ENCODE peak calls at places on chromosomes 6 and 20, in five cellular contexts. One of them, this sample, is unnamed.

GRCh38 chr20:58141496-58141895 is 87.0 kb downstream of the ANKRD60 start:
- DNase-seq in cardiac muscle cell: no peak
- DNase-seq in IMR-90: no peak
- DNase-seq in mucosa of descending colon: no peak
- DNase-seq in psoas muscle: no peak
- DNase-seq in this sample: no peak

GRCh38 chr6:9539231-9539755 is 875.6 kb downstream of the TFAP2A start:
- DNase-seq in cardiac muscle cell: no peak
- DNase-seq in IMR-90: no peak
- DNase-seq in mucosa of descending colon: no peak
- DNase-seq in psoas muscle: no peak
- DNase-seq in this sample: no peak

GRCh38 chr6:150967381-150967780 is 101.9 kb downstream of the MTHFD1L start:
- DNase-seq in cardiac muscle cell: no peak
- DNase-seq in IMR-90: no peak
- DNase-seq in mucosa of descending colon: no peak
- DNase-seq in psoas muscle: no peak
- DNase-seq in this sample: no peak

GRCh38 chr6:31401403-31401802 is 2.0 kb upstream of the MICA start:
- DNase-seq in cardiac muscle cell: no peak
- DNase-seq in IMR-90: peak; percentile 81
- DNase-seq in mucosa of descending colon: no peak
- DNase-seq in psoas muscle: peak; percentile 57
- DNase-seq in this sample: peak; percentile 89

GRCh38 chr6:7004581-7005297 is 103.0 kb upstream of the RREB1 start:
- DNase-seq in cardiac muscle cell: no peak
- DNase-seq in IMR-90: no peak
- DNase-seq in mucosa of descending colon: no peak
- DNase-seq in psoas muscle: no peak
- DNase-seq in this sample: no peak

GRCh38 chr6:156396068-156396771 is 381.0 kb upstream of the ARID1B start:
- DNase-seq in cardiac muscle cell: no peak
- DNase-seq in IMR-90: no peak
- DNase-seq in mucosa of descending colon: no peak
- DNase-seq in psoas muscle: no peak
- DNase-seq in this sample: no peak

GRCh38 chr6:107491059-107491609 is 1.2 kb downstream of the SOBP start:
- DNase-seq in cardiac muscle cell: peak; percentile 78
- DNase-seq in IMR-90: peak; percentile 20
- DNase-seq in mucosa of descending colon: peak; percentile 65
- DNase-seq in psoas muscle: peak; percentile 88
- DNase-seq in this sample: no peak

GRCh38 chr20:49052334-49052733 is 6.2 kb downstream of the CSE1L start:
- DNase-seq in cardiac muscle cell: no peak
- DNase-seq in IMR-90: peak; percentile 27
- DNase-seq in mucosa of descending colon: no peak
- DNase-seq in psoas muscle: no peak
- DNase-seq in this sample: no peak

GRCh38 chr6:154143753-154144152 is 104.7 kb downstream of the OPRM1 start:
- DNase-seq in cardiac muscle cell: no peak
- DNase-seq in IMR-90: no peak
- DNase-seq in mucosa of descending colon: no peak
- DNase-seq in psoas muscle: no peak
- DNase-seq in this sample: no peak

GRCh38 chr6:30325150-30325872 is 1.4 kb upstream of the TRIM39 start:
- DNase-seq in cardiac muscle cell: no peak
- DNase-seq in IMR-90: peak; percentile 49
- DNase-seq in mucosa of descending colon: no peak
- DNase-seq in psoas muscle: no peak
- DNase-seq in this sample: peak; percentile 56

GRCh38 chr6:170555305-170555704 is 1.1 kb downstream of the TBP start:
- DNase-seq in cardiac muscle cell: no peak
- DNase-seq in IMR-90: no peak
- DNase-seq in mucosa of descending colon: no peak
- DNase-seq in psoas muscle: no peak
- DNase-seq in this sample: no peak

GRCh38 chr6:10404799-10405524 is 9.9 kb downstream of the TFAP2A start:
- DNase-seq in cardiac muscle cell: no peak
- DNase-seq in IMR-90: no peak
- DNase-seq in mucosa of descending colon: no peak
- DNase-seq in psoas muscle: no peak
- DNase-seq in this sample: no peak

GRCh38 chr20:10427060-10427692 is 6.8 kb downstream of the MKKS start:
- DNase-seq in cardiac muscle cell: peak; percentile 66
- DNase-seq in IMR-90: peak; percentile 74
- DNase-seq in mucosa of descending colon: no peak
- DNase-seq in psoas muscle: peak; percentile 64
- DNase-seq in this sample: peak; percentile 42

GRCh38 chr6:13924146-13924948 is 405 bp upstream of the RNF182 start:
- DNase-seq in cardiac muscle cell: peak; percentile 78
- DNase-seq in IMR-90: peak; percentile 36
- DNase-seq in mucosa of descending colon: no peak
- DNase-seq in psoas muscle: peak; percentile 52
- DNase-seq in this sample: peak; percentile 44

GRCh38 chr6:167098825-167099225 is 24.1 kb upstream of the CCR6 start:
- DNase-seq in cardiac muscle cell: no peak
- DNase-seq in IMR-90: no peak
- DNase-seq in mucosa of descending colon: no peak
- DNase-seq in psoas muscle: no peak
- DNase-seq in this sample: no peak

GRCh38 chr20:36462440-36463211 is 78.7 kb upstream of the MYL9 start:
- DNase-seq in cardiac muscle cell: no peak
- DNase-seq in IMR-90: peak; percentile 60
- DNase-seq in mucosa of descending colon: peak; percentile 67
- DNase-seq in psoas muscle: peak; percentile 92
- DNase-seq in this sample: peak; percentile 32

GRCh38 chr20:58179432-58180099 is 48.9 kb downstream of the ANKRD60 start:
- DNase-seq in cardiac muscle cell: peak; percentile 67
- DNase-seq in IMR-90: no peak
- DNase-seq in mucosa of descending colon: no peak
- DNase-seq in psoas muscle: peak; percentile 71
- DNase-seq in this sample: no peak

GRCh38 chr6:114747995-114748625 is 405.3 kb upstream of the HS3ST5 start:
- DNase-seq in cardiac muscle cell: peak; percentile 71
- DNase-seq in IMR-90: peak; percentile 45
- DNase-seq in mucosa of descending colon: no peak
- DNase-seq in psoas muscle: no peak
- DNase-seq in this sample: peak; percentile 41

GRCh38 chr20:44071057-44071456 is 115.9 kb downstream of the JPH2 start:
- DNase-seq in cardiac muscle cell: no peak
- DNase-seq in IMR-90: no peak
- DNase-seq in mucosa of descending colon: no peak
- DNase-seq in psoas muscle: no peak
- DNase-seq in this sample: no peak

GRCh38 chr6:53796451-53796780 is 1.6 kb downstream of the LRRC1 start:
- DNase-seq in cardiac muscle cell: no peak
- DNase-seq in IMR-90: no peak
- DNase-seq in mucosa of descending colon: no peak
- DNase-seq in psoas muscle: no peak
- DNase-seq in this sample: no peak

GRCh38 chr6:97473979-97474378 is 191.0 kb upstream of the MMS22L start:
- DNase-seq in cardiac muscle cell: no peak
- DNase-seq in IMR-90: no peak
- DNase-seq in mucosa of descending colon: no peak
- DNase-seq in psoas muscle: no peak
- DNase-seq in this sample: no peak

GRCh38 chr6:17289491-17290106 is 8.4 kb downstream of the RBM24 start:
- DNase-seq in cardiac muscle cell: peak; percentile 95
- DNase-seq in IMR-90: peak; percentile 60
- DNase-seq in mucosa of descending colon: peak; percentile 50
- DNase-seq in psoas muscle: peak; percentile 92
- DNase-seq in this sample: no peak

GRCh38 chr6:84967389-84967788 is 203.0 kb upstream of the TBX18 start:
- DNase-seq in cardiac muscle cell: peak; percentile 31
- DNase-seq in IMR-90: peak; percentile 15
- DNase-seq in mucosa of descending colon: no peak
- DNase-seq in psoas muscle: no peak
- DNase-seq in this sample: peak; percentile 35

GRCh38 chr20:4812641-4813075 is 90.9 kb downstream of the PRND start:
- DNase-seq in cardiac muscle cell: no peak
- DNase-seq in IMR-90: no peak
- DNase-seq in mucosa of descending colon: peak; percentile 66
- DNase-seq in psoas muscle: no peak
- DNase-seq in this sample: no peak

GRCh38 chr6:166936079-166936787 is 20.1 kb downstream of the RNASET2 start:
- DNase-seq in cardiac muscle cell: no peak
- DNase-seq in IMR-90: no peak
- DNase-seq in mucosa of descending colon: no peak
- DNase-seq in psoas muscle: no peak
- DNase-seq in this sample: no peak

GRCh38 chr20:58169441-58169840 is 59.0 kb downstream of the ANKRD60 start:
- DNase-seq in cardiac muscle cell: no peak
- DNase-seq in IMR-90: peak; percentile 41
- DNase-seq in mucosa of descending colon: no peak
- DNase-seq in psoas muscle: no peak
- DNase-seq in this sample: peak; percentile 59

GRCh38 chr6:5706094-5707033 is 300.4 kb downstream of the NRN1 start:
- DNase-seq in cardiac muscle cell: no peak
- DNase-seq in IMR-90: no peak
- DNase-seq in mucosa of descending colon: no peak
- DNase-seq in psoas muscle: no peak
- DNase-seq in this sample: no peak

GRCh38 chr6:135488023-135488422 is 9.5 kb downstream of the AHI1 start:
- DNase-seq in cardiac muscle cell: no peak
- DNase-seq in IMR-90: peak; percentile 74
- DNase-seq in mucosa of descending colon: no peak
- DNase-seq in psoas muscle: no peak
- DNase-seq in this sample: peak; percentile 72

GRCh38 chr20:44279228-44279627 is 31.8 kb downstream of the FITM2 start:
- DNase-seq in cardiac muscle cell: no peak
- DNase-seq in IMR-90: peak; percentile 79
- DNase-seq in mucosa of descending colon: no peak
- DNase-seq in psoas muscle: no peak
- DNase-seq in this sample: peak; percentile 25

GRCh38 chr20:10864076-10864672 is 190.4 kb upstream of the JAG1 start:
- DNase-seq in cardiac muscle cell: no peak
- DNase-seq in IMR-90: no peak
- DNase-seq in mucosa of descending colon: peak; percentile 91
- DNase-seq in psoas muscle: no peak
- DNase-seq in this sample: no peak

GRCh38 chr6:105108631-105109262 is 71.1 kb downstream of the POPDC3 start:
- DNase-seq in cardiac muscle cell: no peak
- DNase-seq in IMR-90: peak; percentile 22
- DNase-seq in mucosa of descending colon: no peak
- DNase-seq in psoas muscle: no peak
- DNase-seq in this sample: no peak

GRCh38 chr6:139037490-139037889 is 8.9 kb downstream of the ABRACL start:
- DNase-seq in cardiac muscle cell: no peak
- DNase-seq in IMR-90: peak; percentile 79
- DNase-seq in mucosa of descending colon: no peak
- DNase-seq in psoas muscle: no peak
- DNase-seq in this sample: peak; percentile 27

GRCh38 chr20:24289737-24290481 is 179.5 kb upstream of the SYNDIG1 start:
- DNase-seq in cardiac muscle cell: no peak
- DNase-seq in IMR-90: no peak
- DNase-seq in mucosa of descending colon: no peak
- DNase-seq in psoas muscle: no peak
- DNase-seq in this sample: no peak

GRCh38 chr6:42418739-42419138 is 33.0 kb downstream of the TRERF1 start:
- DNase-seq in cardiac muscle cell: no peak
- DNase-seq in IMR-90: no peak
- DNase-seq in mucosa of descending colon: no peak
- DNase-seq in psoas muscle: no peak
- DNase-seq in this sample: no peak

DNA sequence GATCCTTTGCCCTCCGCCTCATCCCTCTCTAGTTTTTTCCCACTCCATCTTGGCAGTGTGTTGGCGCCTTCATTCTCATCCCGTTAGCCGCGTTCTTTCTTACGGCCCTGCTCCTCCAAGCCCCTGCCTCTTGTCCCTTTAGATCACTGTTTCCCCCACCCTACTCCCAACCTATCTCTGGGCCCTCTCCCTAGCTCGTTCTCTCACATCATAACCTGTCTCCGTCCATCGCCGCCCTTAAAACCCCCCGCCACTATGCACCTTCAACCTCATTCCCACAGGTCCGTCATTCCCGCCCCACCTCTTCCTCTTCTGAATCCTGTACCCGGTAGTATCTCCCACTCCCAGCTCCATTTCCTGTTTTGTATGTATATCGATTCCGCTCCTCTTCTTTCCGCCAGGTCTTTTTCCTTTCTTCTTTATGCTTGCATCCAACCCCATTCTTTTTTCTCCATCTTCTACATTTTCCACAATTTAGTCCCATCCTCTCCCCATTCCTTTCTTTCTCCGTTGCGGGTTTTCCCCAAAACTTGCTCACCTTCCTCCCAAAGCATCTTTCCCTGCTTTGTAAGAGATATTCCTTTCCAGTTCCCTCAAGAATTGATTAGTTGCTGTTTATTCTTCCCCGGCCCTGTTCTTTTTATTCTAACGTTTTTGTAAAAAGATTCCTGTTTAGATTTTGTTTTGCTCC is 671 bp downstream of the EFHC1 start:
- DNase-seq in cardiac muscle cell: peak; percentile 41
- DNase-seq in IMR-90: peak; percentile 33
- DNase-seq in mucosa of descending colon: no peak
- DNase-seq in psoas muscle: no peak
- DNase-seq in this sample: peak; percentile 24
- TF ChIP-seq CTCF in cardiac muscle cell: no peak
- TF ChIP-seq CTCF in IMR-90: no peak
- TF ChIP-seq CTCF in mucosa of descending colon: no peak
- TF ChIP-seq CTCF in psoas muscle: no peak
- TF ChIP-seq CTCF in this sample: no peak

GRCh38 chr6:89117285-89118108 is at the start of gene SRSF12:
- DNase-seq in cardiac muscle cell: peak; percentile 73
- DNase-seq in IMR-90: peak; percentile 19
- DNase-seq in mucosa of descending colon: peak; percentile 52
- DNase-seq in psoas muscle: peak; percentile 66
- DNase-seq in this sample: no peak
- TF ChIP-seq CTCF in cardiac muscle cell: no peak
- TF ChIP-seq CTCF in IMR-90: no peak
- TF ChIP-seq CTCF in mucosa of descending colon: no peak
- TF ChIP-seq CTCF in psoas muscle: no peak
- TF ChIP-seq CTCF in this sample: no peak

DNA sequence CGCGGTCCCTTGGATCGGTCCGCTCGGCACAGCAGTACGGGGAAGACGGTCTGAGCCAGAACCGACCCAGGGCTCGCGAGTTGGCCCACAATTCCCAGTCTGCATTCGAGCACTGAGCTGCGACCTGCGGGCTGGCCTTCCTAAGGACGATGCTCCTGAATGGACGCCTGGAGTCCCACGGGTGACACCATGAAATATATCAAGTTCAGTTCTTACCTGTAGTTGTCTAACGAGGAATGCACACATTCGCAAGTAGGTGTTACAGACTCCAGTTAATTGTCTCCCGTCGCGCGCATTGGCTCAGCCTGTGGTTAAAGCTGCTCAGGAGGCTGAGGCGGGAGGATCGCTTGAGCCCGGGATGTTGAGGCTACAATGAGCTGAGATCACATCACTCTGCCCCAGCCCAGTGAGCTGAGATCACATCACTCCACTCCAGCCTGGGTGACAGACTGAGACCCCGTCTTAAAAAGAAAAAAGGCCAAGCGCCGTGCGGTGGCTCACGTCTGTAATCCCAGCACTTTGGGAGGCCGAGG is 802 bp downstream of the PEX7 start:
- DNase-seq in cardiac muscle cell: no peak
- DNase-seq in IMR-90: no peak
- DNase-seq in mucosa of descending colon: no peak
- DNase-seq in psoas muscle: peak; percentile 56
- DNase-seq in this sample: no peak
- TF ChIP-seq CTCF in cardiac muscle cell: no peak
- TF ChIP-seq CTCF in IMR-90: no peak
- TF ChIP-seq CTCF in mucosa of descending colon: no peak
- TF ChIP-seq CTCF in psoas muscle: no peak
- TF ChIP-seq CTCF in this sample: no peak

GRCh38 chr6:161496941-161497340 is 223.1 kb upstream of the AGPAT4 start:
- DNase-seq in cardiac muscle cell: no peak
- DNase-seq in IMR-90: no peak
- DNase-seq in mucosa of descending colon: no peak
- DNase-seq in psoas muscle: no peak
- DNase-seq in this sample: no peak
- TF ChIP-seq CTCF in cardiac muscle cell: no peak
- TF ChIP-seq CTCF in IMR-90: no peak
- TF ChIP-seq CTCF in mucosa of descending colon: no peak
- TF ChIP-seq CTCF in psoas muscle: no peak
- TF ChIP-seq CTCF in this sample: no peak